ENCODE peak calls at places on chromosomes 11 and 22, in seven cellular contexts. W is NCI-H2107, U is Caki2, M is psoas muscle, J is Right ventricle myocardium superior, T is lung microvascular endothelial cell, I is NCI-H1092. G is an unnamed sample.

GRCh38 chr11:64455436-64456261 is 96.7 kb downstream of the RPS6KA4 start:
- DNase-seq in U (no peak), I (no peak), M (no peak), J (no peak), T (no peak), W (no peak), G (no peak)

GRCh38 chr22:19499236-19499879 is 19.6 kb downstream of the CDC45 start:
- DNase-seq in J (no peak), U (no peak), T (no peak), W (no peak), M (no peak), I (no peak), G (no peak)

GRCh38 chr11:94521684-94522083 is 9.4 kb downstream of the C11orf97 start:
- DNase-seq in J (no peak), U (no peak), W (no peak), M (no peak), I (no peak), T (peak), G (no peak)

GRCh38 chr22:28822930-28823481 is 22.6 kb upstream of the XBP1 start:
- DNase-seq in J (no peak), I (peak), U (no peak), W (no peak), T (no peak), M (no peak), G (peak)

GRCh38 chr11:8610532-8611116 is 16.6 kb upstream of the STK33 start:
- DNase-seq in M (no peak), T (no peak), J (no peak), I (peak), U (no peak), W (no peak), G (peak)

GRCh38 chr22:35930933-35931332 is 97.7 kb downstream of the RBFOX2 start:
- DNase-seq in J (no peak), T (peak), U (peak), M (no peak), I (peak), W (no peak), G (peak)

GRCh38 chr11:69464621-69464960 is 16.9 kb upstream of the LINC01488 start:
- DNase-seq in T (no peak), I (no peak), M (no peak), J (peak), U (no peak), W (no peak), G (no peak)

GRCh38 chr22:27504854-27505253 is 296.7 kb downstream of the MN1 start:
- DNase-seq in U (no peak), M (peak), I (no peak), T (no peak), W (no peak), J (no peak), G (no peak)

GRCh38 chr11:2798951-2799761 is 86.4 kb downstream of the CDKN1C start:
- DNase-seq in W (no peak), I (no peak), J (peak), M (peak), T (no peak), U (no peak), G (no peak)

GRCh38 chr11:121448431-121448941 is 3.6 kb upstream of the SORL1 start:
- DNase-seq in I (no peak), J (no peak), U (peak), T (no peak), M (no peak), W (no peak), G (no peak)

GRCh38 chr11:33063326-33063775 is 24.0 kb downstream of the TCP11L1 start:
- DNase-seq in J (no peak), W (no peak), U (no peak), I (no peak), M (no peak), T (no peak), G (peak)

GRCh38 chr11:134508219-134508990 is 96.4 kb upstream of the B3GAT1 start:
- DNase-seq in I (no peak), M (no peak), U (no peak), J (no peak), T (no peak), W (no peak), G (no peak)

GRCh38 chr11:62805991-62806441 is 776 bp upstream of the NXF1 start:
- DNase-seq in I (no peak), M (no peak), U (no peak), J (no peak), W (no peak), T (peak), G (no peak)

GRCh38 chr11:7630002-7630401 is 43.3 kb downstream of the CYB5R2 start:
- DNase-seq in I (no peak), T (peak), M (no peak), U (no peak), J (peak), W (no peak), G (no peak)

GRCh38 chr11:11931461-11932055 is 76.9 kb downstream of the DKK3 start:
- DNase-seq in U (peak), J (no peak), I (no peak), T (peak), W (peak), M (no peak), G (peak)

GRCh38 chr11:14974723-14975587 is 2.8 kb upstream of the CALCA start:
- DNase-seq in J (no peak), U (no peak), I (no peak), W (no peak), M (no peak), T (peak), G (peak)

GRCh38 chr22:31210830-31211503 is 1.1 kb upstream of the LIMK2 start:
- DNase-seq in M (no peak), T (peak), U (no peak), I (no peak), W (no peak), J (peak), G (no peak)

GRCh38 chr11:43984519-43985385 is 42.3 kb downstream of the C11orf96 start:
- DNase-seq in J (no peak), U (no peak), T (no peak), W (no peak), M (no peak), I (no peak), G (no peak)

GRCh38 chr22:31230155-31230870 is 18.2 kb downstream of the LIMK2 start:
- DNase-seq in M (no peak), J (no peak), T (peak), I (no peak), U (no peak), W (no peak), G (no peak)

GRCh38 chr11:124961972-124962609 is 8.1 kb downstream of the CCDC15 start:
- DNase-seq in W (peak), U (peak), J (no peak), I (peak), M (no peak), T (peak), G (peak)

GRCh38 chr11:75461136-75461535 is 28.1 kb upstream of the KLHL35 start:
- DNase-seq in U (no peak), I (no peak), M (peak), T (no peak), W (no peak), J (no peak), G (no peak)

GRCh38 chr11:4044971-4045646 is 49.5 kb upstream of the RRM1 start:
- DNase-seq in J (no peak), M (no peak), T (no peak), I (no peak), W (no peak), U (no peak), G (no peak)

GRCh38 chr11:45688472-45689033 is 23.1 kb upstream of the CHST1 start:
- DNase-seq in I (no peak), W (no peak), U (no peak), J (no peak), T (no peak), M (no peak), G (no peak)

GRCh38 chr11:66239998-66240780 is 28.2 kb upstream of the RAB1B start:
- DNase-seq in J (no peak), I (no peak), U (no peak), T (no peak), M (no peak), W (no peak), G (no peak)

GRCh38 chr22:24188705-24189248 is 7.5 kb downstream of the SUSD2 start:
- DNase-seq in U (no peak), I (no peak), T (no peak), W (no peak), M (no peak), J (no peak), G (no peak)

GRCh38 chr11:105719073-105719846 is 109.4 kb downstream of the GRIA4 start:
- DNase-seq in T (peak), W (no peak), I (peak), M (no peak), U (peak), J (no peak), G (no peak)

GRCh38 chr22:41286639-41287091 is 678 bp upstream of the RANGAP1 start:
- DNase-seq in U (no peak), T (peak), J (no peak), I (no peak), M (no peak), W (no peak), G (peak)

GRCh38 chr22:50169774-50170341 is 673 bp upstream of the PANX2 start:
- DNase-seq in T (no peak), J (no peak), W (no peak), I (no peak), U (peak), M (no peak), G (no peak)

GRCh38 chr11:122517403-122518379 is 137.8 kb upstream of the UBASH3B start:
- DNase-seq in J (no peak), W (no peak), T (no peak), U (no peak), M (no peak), I (no peak), G (no peak)